ENCODE peak calls at places on chromosome 10, in four cellular contexts. P, T, R and B are unnamed samples.

GRCh38 chr10:49161411-49161997 is 26.7 kb downstream of the TMEM273 start:
- DNase-seq in P (peak; percentile 49), T (peak; percentile 48), R (no peak), B (no peak)

GRCh38 chr10:53284615-53285182 is 512.1 kb upstream of the MBL2 start:
- DNase-seq in P (no peak), T (no peak), R (no peak), B (no peak)

GRCh38 chr10:26438534-26439269 is 561 bp downstream of the APBB1IP start:
- DNase-seq in P (peak; percentile 35), T (no peak), R (peak; percentile 74), B (peak; percentile 23)

GRCh38 chr10:76352300-76352699 is 920.9 kb downstream of the LRMDA start:
- DNase-seq in P (no peak), T (peak; percentile 39), R (no peak), B (no peak)

GRCh38 chr10:125153693-125154490 is 6.5 kb downstream of the CTBP2 start:
- DNase-seq in P (no peak), T (no peak), R (no peak), B (no peak)

GRCh38 chr10:31261502-31262311 is 57.3 kb upstream of the ZEB1 start:
- DNase-seq in P (no peak), T (peak; percentile 28), R (no peak), B (no peak)

GRCh38 chr10:79027147-79028055 is 41.4 kb upstream of the ZMIZ1 start:
- DNase-seq in P (no peak), T (no peak), R (peak; percentile 26), B (no peak)

GRCh38 chr10:69056129-69056528 is 31.8 kb upstream of the SRGN start:
- DNase-seq in P (no peak), T (no peak), R (no peak), B (no peak)

GRCh38 chr10:73386583-73386982 is 27.3 kb downstream of the ANXA7 start:
- DNase-seq in P (no peak), T (no peak), R (no peak), B (no peak)

GRCh38 chr10:89279449-89279869 is 22.4 kb upstream of the IFIT2 start:
- DNase-seq in P (no peak), T (no peak), R (no peak), B (no peak)

GRCh38 chr10:23459323-23459939 is 20.6 kb downstream of the OTUD1 start:
- DNase-seq in P (no peak), T (no peak), R (no peak), B (no peak)

GRCh38 chr10:69624245-69624786 is 5.7 kb upstream of the FAM241B start:
- DNase-seq in P (no peak), T (no peak), R (no peak), B (no peak)

GRCh38 chr10:127899766-127900382 is 7.0 kb upstream of the PTPRE start:
- DNase-seq in P (no peak), T (no peak), R (no peak), B (no peak)

GRCh38 chr10:54133201-54133600 is 667.8 kb downstream of the PCDH15 start:
- DNase-seq in P (peak; percentile 7), T (no peak), R (no peak), B (no peak)

GRCh38 chr10:93598157-93598556 is 2.9 kb downstream of the RBP4 start:
- DNase-seq in P (no peak), T (no peak), R (peak; percentile 25), B (no peak)

GRCh38 chr10:106866244-106866845 is 298.2 kb downstream of the SORCS1 start:
- DNase-seq in P (no peak), T (no peak), R (no peak), B (no peak)
- TF ChIP-seq CTCF in P (no peak), T (no peak), R (no peak), B (no peak)

GRCh38 chr10:96321822-96322221 is 17.6 kb downstream of the DNTT start:
- DNase-seq in P (no peak), T (no peak), R (no peak), B (no peak)
- TF ChIP-seq CTCF in P (peak; percentile 41), T (no peak), R (no peak), B (no peak)

GRCh38 chr10:43196981-43197833 is 59.0 kb downstream of the CSGALNACT2 start:
- DNase-seq in P (no peak), T (no peak), R (no peak), B (no peak)
- TF ChIP-seq CTCF in P (peak; percentile 15), T (no peak), R (no peak), B (no peak)

GRCh38 chr10:101225846-101226361 is 3.4 kb downstream of the LBX1 start:
- DNase-seq in P (no peak), T (no peak), R (no peak), B (no peak)

GRCh38 chr10:101223274-101224059 is 5.8 kb downstream of the LBX1 start:
- DNase-seq in P (peak; percentile 61), T (no peak), R (no peak), B (peak; percentile 33)

GRCh38 chr10:101226506-101226887 is 2.8 kb downstream of the LBX1 start:
- DNase-seq in P (peak; percentile 39), T (no peak), R (no peak), B (no peak)

GRCh38 chr10:101224060-101224909 is 5.0 kb downstream of the LBX1 start:
- DNase-seq in P (peak; percentile 42), T (no peak), R (no peak), B (peak; percentile 47)

GRCh38 chr10:101224910-101225823 is 4.1 kb downstream of the LBX1 start:
- DNase-seq in P (peak; percentile 77), T (no peak), R (no peak), B (peak; percentile 43)
- TF ChIP-seq CTCF in P (peak; percentile 17), T (no peak), R (no peak), B (no peak)

DNA sequence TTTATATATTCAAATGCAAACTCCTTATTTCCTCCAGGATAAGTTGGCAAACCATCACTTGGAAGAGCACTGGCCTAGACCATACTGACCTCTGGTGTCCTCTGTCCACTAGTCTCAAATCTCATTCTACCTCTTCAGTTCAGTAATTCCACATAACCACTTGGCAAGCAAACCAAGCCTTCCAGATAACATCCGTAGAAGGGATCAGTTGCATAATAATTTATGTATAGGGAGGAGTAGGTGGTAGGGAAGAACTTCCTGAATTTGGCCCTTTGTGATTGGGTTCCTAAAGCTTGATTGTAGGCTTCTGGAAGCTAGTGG is 55.0 kb downstream of the WAC start:
- DNase-seq in P (no peak), T (peak; percentile 38), R (no peak), B (no peak)
- TF ChIP-seq CTCF in P (no peak), T (no peak), R (no peak), B (no peak)

DNA sequence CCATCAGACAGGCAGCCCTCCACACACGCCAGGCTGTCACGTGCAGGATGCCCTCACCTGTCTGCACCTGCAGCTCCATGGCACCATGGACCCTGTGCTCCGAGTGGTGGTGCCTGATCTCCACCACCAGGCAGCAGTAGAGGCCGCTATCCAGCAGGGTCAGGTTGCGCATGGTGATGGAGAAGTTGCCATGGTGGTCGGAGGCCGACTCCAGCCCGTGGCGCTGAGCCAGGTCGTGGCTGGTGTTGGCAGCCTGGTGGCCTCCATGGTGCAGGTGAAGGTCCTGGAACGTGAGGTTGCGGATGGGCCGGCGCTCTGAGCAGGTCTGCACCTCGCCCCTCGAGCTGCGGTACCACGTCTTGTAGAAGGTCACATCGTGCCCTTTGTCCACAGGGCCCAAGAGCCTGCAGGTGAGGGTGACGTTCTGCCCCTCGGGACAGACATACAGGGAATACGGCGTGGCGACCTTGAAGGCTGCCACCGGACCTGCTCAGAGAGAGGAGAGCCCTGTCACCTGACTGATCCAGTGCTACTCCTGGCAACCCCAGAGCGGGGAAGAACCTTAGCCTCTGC is 11.7 kb downstream of the VSIR start:
- DNase-seq in P (no peak), T (no peak), R (no peak), B (no peak)
- TF ChIP-seq CTCF in P (peak; percentile 28), T (no peak), R (no peak), B (peak; percentile 16)

GRCh38 chr10:95391164-95391563 is 100.4 kb upstream of the PDLIM1 start:
- DNase-seq in P (no peak), T (no peak), R (no peak), B (no peak)

GRCh38 chr10:95392711-95393164 is 101.9 kb upstream of the PDLIM1 start:
- DNase-seq in P (no peak), T (no peak), R (no peak), B (no peak)

GRCh38 chr10:95389982-95390381 is 99.2 kb upstream of the PDLIM1 start:
- DNase-seq in P (no peak), T (no peak), R (no peak), B (no peak)

GRCh38 chr10:95392250-95392584 is 101.4 kb upstream of the PDLIM1 start:
- DNase-seq in P (no peak), T (no peak), R (no peak), B (no peak)

DNA sequence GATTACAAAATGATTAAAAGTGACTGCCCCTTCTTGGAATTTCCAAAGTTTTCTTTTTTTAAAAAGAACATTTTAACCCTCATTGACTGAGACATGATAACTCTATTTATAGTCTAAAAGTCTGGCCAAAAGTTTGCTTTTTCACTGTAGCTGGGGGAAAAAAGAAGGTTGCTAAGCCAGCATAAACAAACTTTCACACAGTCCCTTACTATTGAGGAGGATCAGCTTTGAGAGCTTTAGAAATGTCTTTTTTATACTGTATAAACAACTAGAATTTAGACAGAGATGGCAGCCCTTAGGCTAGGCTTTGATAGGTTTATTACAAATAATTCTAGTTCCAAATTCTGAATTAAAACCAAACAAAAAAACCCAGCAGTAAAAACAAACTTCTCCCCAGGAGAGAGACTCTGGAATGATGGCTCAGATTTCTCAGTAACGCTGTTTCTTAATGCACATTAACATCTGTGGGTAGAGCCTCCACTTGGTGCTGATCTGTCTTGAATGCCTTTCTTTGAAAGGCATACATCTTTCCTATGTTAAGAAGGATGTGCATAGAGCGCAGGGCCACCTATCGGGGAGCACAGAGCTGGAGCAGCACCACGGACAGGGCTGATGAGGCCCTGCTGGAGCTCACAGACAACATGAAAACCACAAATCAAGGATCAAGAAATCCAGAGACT is 100.9 kb upstream of the PDLIM1 start:
- DNase-seq in P (peak; percentile 74), T (peak; percentile 55), R (no peak), B (no peak)
- TF ChIP-seq CTCF in P (peak; percentile 33), T (peak; percentile 40), R (no peak), B (no peak)

GRCh38 chr10:6203331-6204062 is 765 bp downstream of the PFKFB3 start:
- DNase-seq in P (peak; percentile 95), T (no peak), R (peak; percentile 68), B (peak; percentile 80)
- TF ChIP-seq CTCF in P (peak; percentile 47), T (peak; percentile 13), R (no peak), B (no peak)